ENCODE peak calls at places on chromosome X, in eight cellular contexts. One of them, this sample, is unnamed.

GRCh38 chrX:72620550-72621145 is 48.0 kb upstream of the HDAC8 start:
- DNase-seq in PC-3: peak
- DNase-seq in fibroblast of lung: peak
- DNase-seq in retinal pigment epithelial cell: peak
- DNase-seq in uterus: peak
- DNase-seq in kidney: peak
- DNase-seq in GM20000: no peak
- DNase-seq in left ventricle myocardium inferior: peak
- DNase-seq in this sample: peak

GRCh38 chrX:69128573-69128972 is 36.7 kb downstream of the PJA1 start:
- DNase-seq in retinal pigment epithelial cell: no peak
- DNase-seq in PC-3: no peak
- DNase-seq in uterus: peak
- DNase-seq in GM20000: no peak
- DNase-seq in kidney: peak
- DNase-seq in left ventricle myocardium inferior: no peak
- DNase-seq in fibroblast of lung: no peak
- DNase-seq in this sample: no peak

GRCh38 chrX:40174594-40175415 is 77.0 kb upstream of the BCOR start:
- DNase-seq in GM20000: peak
- DNase-seq in fibroblast of lung: peak
- DNase-seq in uterus: peak
- DNase-seq in retinal pigment epithelial cell: no peak
- DNase-seq in PC-3: peak
- DNase-seq in left ventricle myocardium inferior: no peak
- DNase-seq in kidney: peak
- DNase-seq in this sample: peak

GRCh38 chrX:7444967-7445366 is 297.0 kb upstream of the PUDP start:
- DNase-seq in GM20000: peak
- DNase-seq in fibroblast of lung: no peak
- DNase-seq in uterus: no peak
- DNase-seq in left ventricle myocardium inferior: no peak
- DNase-seq in PC-3: peak
- DNase-seq in kidney: no peak
- DNase-seq in retinal pigment epithelial cell: no peak
- DNase-seq in this sample: no peak

GRCh38 chrX:627995-628394 is 2.6 kb upstream of the SHOX start:
- DNase-seq in kidney: no peak
- DNase-seq in left ventricle myocardium inferior: no peak
- DNase-seq in GM20000: no peak
- DNase-seq in fibroblast of lung: no peak
- DNase-seq in uterus: no peak
- DNase-seq in retinal pigment epithelial cell: no peak
- DNase-seq in PC-3: no peak
- DNase-seq in this sample: no peak

GRCh38 chrX:47311857-47312774 is 58.3 kb upstream of the ZNF157 start:
- DNase-seq in kidney: no peak
- DNase-seq in GM20000: peak
- DNase-seq in fibroblast of lung: peak
- DNase-seq in uterus: peak
- DNase-seq in retinal pigment epithelial cell: peak
- DNase-seq in PC-3: peak
- DNase-seq in left ventricle myocardium inferior: no peak
- DNase-seq in this sample: peak

GRCh38 chrX:85111347-85111746 is 107.7 kb downstream of the APOOL start:
- DNase-seq in GM20000: no peak
- DNase-seq in retinal pigment epithelial cell: no peak
- DNase-seq in uterus: no peak
- DNase-seq in fibroblast of lung: peak
- DNase-seq in kidney: no peak
- DNase-seq in PC-3: peak
- DNase-seq in left ventricle myocardium inferior: no peak
- DNase-seq in this sample: no peak

GRCh38 chrX:133005038-133005437 is 46.6 kb upstream of the HS6ST2 start:
- DNase-seq in GM20000: peak
- DNase-seq in left ventricle myocardium inferior: no peak
- DNase-seq in PC-3: peak
- DNase-seq in uterus: no peak
- DNase-seq in kidney: no peak
- DNase-seq in retinal pigment epithelial cell: no peak
- DNase-seq in fibroblast of lung: peak
- DNase-seq in this sample: no peak

GRCh38 chrX:51759055-51759454 is 15.8 kb downstream of the GSPT2 start:
- DNase-seq in left ventricle myocardium inferior: no peak
- DNase-seq in GM20000: no peak
- DNase-seq in retinal pigment epithelial cell: no peak
- DNase-seq in kidney: no peak
- DNase-seq in fibroblast of lung: no peak
- DNase-seq in uterus: no peak
- DNase-seq in PC-3: no peak
- DNase-seq in this sample: no peak

GRCh38 chrX:28042260-28042659 is 61.0 kb upstream of the DCAF8L1 start:
- DNase-seq in kidney: no peak
- DNase-seq in uterus: no peak
- DNase-seq in left ventricle myocardium inferior: no peak
- DNase-seq in retinal pigment epithelial cell: no peak
- DNase-seq in fibroblast of lung: no peak
- DNase-seq in PC-3: no peak
- DNase-seq in GM20000: no peak
- DNase-seq in this sample: no peak

GRCh38 chrX:44415639-44416386 is 72.3 kb upstream of the EFHC2 start:
- DNase-seq in retinal pigment epithelial cell: no peak
- DNase-seq in GM20000: no peak
- DNase-seq in kidney: no peak
- DNase-seq in PC-3: peak
- DNase-seq in fibroblast of lung: no peak
- DNase-seq in left ventricle myocardium inferior: no peak
- DNase-seq in uterus: no peak
- DNase-seq in this sample: no peak

GRCh38 chrX:15674899-15675489 is 10.4 kb upstream of the CLTRN start:
- DNase-seq in uterus: peak
- DNase-seq in left ventricle myocardium inferior: peak
- DNase-seq in fibroblast of lung: peak
- DNase-seq in kidney: peak
- DNase-seq in PC-3: peak
- DNase-seq in GM20000: peak
- DNase-seq in retinal pigment epithelial cell: peak
- DNase-seq in this sample: peak

GRCh38 chrX:19799319-19800182 is 87.8 kb downstream of the SH3KBP1 start:
- DNase-seq in retinal pigment epithelial cell: no peak
- DNase-seq in uterus: no peak
- DNase-seq in GM20000: no peak
- DNase-seq in kidney: no peak
- DNase-seq in left ventricle myocardium inferior: no peak
- DNase-seq in PC-3: no peak
- DNase-seq in fibroblast of lung: peak
- DNase-seq in this sample: peak

GRCh38 chrX:2715066-2715600 is 24.0 kb downstream of the CD99 start:
- DNase-seq in GM20000: no peak
- DNase-seq in uterus: no peak
- DNase-seq in PC-3: no peak
- DNase-seq in left ventricle myocardium inferior: no peak
- DNase-seq in fibroblast of lung: no peak
- DNase-seq in kidney: no peak
- DNase-seq in retinal pigment epithelial cell: no peak
- DNase-seq in this sample: no peak
- TF ChIP-seq CTCF in GM20000: no peak
- TF ChIP-seq CTCF in uterus: no peak
- TF ChIP-seq CTCF in PC-3: no peak
- TF ChIP-seq CTCF in left ventricle myocardium inferior: no peak
- TF ChIP-seq CTCF in fibroblast of lung: no peak
- TF ChIP-seq CTCF in kidney: no peak
- TF ChIP-seq CTCF in retinal pigment epithelial cell: no peak
- TF ChIP-seq CTCF in this sample: no peak

DNA sequence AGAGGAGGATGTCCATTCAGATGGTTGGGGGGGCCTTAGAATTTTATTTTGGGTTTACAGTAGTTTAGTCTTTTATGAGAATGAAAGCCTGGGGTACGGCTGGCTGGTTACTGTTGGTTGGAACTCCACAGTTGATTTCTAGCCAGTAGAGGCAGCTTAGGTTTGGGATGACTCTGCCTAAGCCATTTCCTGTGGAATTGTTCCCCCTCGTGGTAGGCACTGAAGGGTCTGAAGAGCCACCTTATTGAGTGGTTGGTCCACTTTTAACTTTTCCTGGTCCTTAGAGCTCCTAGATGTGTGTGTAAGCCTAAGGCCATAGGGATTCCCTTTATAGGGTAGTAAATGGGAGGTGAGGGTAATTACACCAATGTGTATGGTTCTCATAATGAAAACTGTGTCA is 19.7 kb downstream of the SPIN3 start:
- DNase-seq in kidney: no peak
- DNase-seq in left ventricle myocardium inferior: no peak
- DNase-seq in retinal pigment epithelial cell: no peak
- DNase-seq in uterus: no peak
- DNase-seq in PC-3: no peak
- DNase-seq in GM20000: no peak
- DNase-seq in fibroblast of lung: no peak
- DNase-seq in this sample: no peak
- TF ChIP-seq CTCF in kidney: no peak
- TF ChIP-seq CTCF in left ventricle myocardium inferior: no peak
- TF ChIP-seq CTCF in retinal pigment epithelial cell: no peak
- TF ChIP-seq CTCF in uterus: no peak
- TF ChIP-seq CTCF in PC-3: no peak
- TF ChIP-seq CTCF in GM20000: no peak
- TF ChIP-seq CTCF in fibroblast of lung: no peak
- TF ChIP-seq CTCF in this sample: no peak

DNA sequence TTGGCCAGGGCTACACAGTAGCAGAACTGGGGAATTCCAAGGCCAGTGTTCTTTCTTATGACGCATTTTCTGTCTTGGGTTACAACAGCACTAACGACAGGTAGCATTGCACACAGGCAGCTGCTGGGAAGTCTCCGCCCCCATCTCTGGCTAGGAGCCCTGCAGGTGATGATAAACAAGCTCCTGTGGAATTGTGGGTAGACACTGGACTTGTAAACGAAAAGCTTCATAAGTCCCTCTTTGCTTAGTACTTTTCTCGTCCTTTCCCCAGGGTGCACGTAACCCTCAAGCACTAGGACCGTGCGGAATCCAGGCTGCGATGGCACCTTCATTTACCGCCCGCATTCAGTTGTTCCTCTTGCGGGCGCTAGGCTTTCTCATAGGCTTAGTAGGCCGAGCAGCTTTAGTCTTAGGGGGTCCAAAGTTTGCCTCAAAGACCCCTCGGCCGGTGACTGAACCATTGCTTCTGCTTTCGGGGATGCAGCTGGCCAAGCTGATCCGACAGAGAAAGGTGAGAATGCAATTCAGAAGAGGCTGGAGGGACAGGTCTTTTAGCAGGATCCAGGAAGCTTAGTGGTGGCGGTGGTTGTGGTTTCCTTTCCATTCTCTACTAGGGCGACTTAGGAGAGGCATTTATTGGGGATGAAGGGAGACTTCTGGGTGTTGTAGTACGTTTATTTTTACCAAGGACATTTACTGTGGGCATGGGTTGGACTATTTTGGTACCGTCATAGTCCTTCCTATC is at the start of gene FAAH2:
- DNase-seq in fibroblast of lung: no peak
- DNase-seq in retinal pigment epithelial cell: no peak
- DNase-seq in GM20000: peak
- DNase-seq in left ventricle myocardium inferior: no peak
- DNase-seq in uterus: no peak
- DNase-seq in PC-3: peak
- DNase-seq in kidney: peak
- DNase-seq in this sample: no peak
- TF ChIP-seq CTCF in fibroblast of lung: no peak
- TF ChIP-seq CTCF in retinal pigment epithelial cell: no peak
- TF ChIP-seq CTCF in GM20000: no peak
- TF ChIP-seq CTCF in left ventricle myocardium inferior: no peak
- TF ChIP-seq CTCF in uterus: no peak
- TF ChIP-seq CTCF in PC-3: no peak
- TF ChIP-seq CTCF in kidney: no peak
- TF ChIP-seq CTCF in this sample: no peak

GRCh38 chrX:140661657-140662056 is 47.9 kb upstream of the LINC00632 start:
- DNase-seq in left ventricle myocardium inferior: no peak
- DNase-seq in GM20000: no peak
- DNase-seq in PC-3: peak
- DNase-seq in retinal pigment epithelial cell: no peak
- DNase-seq in kidney: no peak
- DNase-seq in fibroblast of lung: peak
- DNase-seq in uterus: no peak
- DNase-seq in this sample: no peak
- TF ChIP-seq CTCF in left ventricle myocardium inferior: no peak
- TF ChIP-seq CTCF in GM20000: no peak
- TF ChIP-seq CTCF in PC-3: peak
- TF ChIP-seq CTCF in retinal pigment epithelial cell: peak
- TF ChIP-seq CTCF in kidney: no peak
- TF ChIP-seq CTCF in fibroblast of lung: peak
- TF ChIP-seq CTCF in uterus: no peak
- TF ChIP-seq CTCF in this sample: peak

This sample was measured in brain microvascular endothelial cell.